ENCODE peak calls at places on chromosomes 7 and 10, in nine cellular contexts. C, Q, H, N, P, I, B, M and A are unnamed samples.

GRCh38 chr10:49741108-49741995 is 20.8 kb downstream of the OGDHL start:
- DNase-seq in B (no peak), N (no peak), M (no peak), I (no peak), C (no peak), Q (no peak), P (no peak), H (no peak), A (no peak)

GRCh38 chr10:88122145-88122544 is 258.7 kb downstream of the PTEN start:
- DNase-seq in C (no peak), B (no peak), P (no peak), N (no peak), I (no peak), H (no peak), Q (no peak), M (no peak), A (no peak)

GRCh38 chr7:36266201-36266600 is 113.1 kb downstream of the EEPD1 start:
- DNase-seq in M (no peak), P (no peak), N (no peak), H (no peak), C (no peak), Q (no peak), B (no peak), I (no peak), A (no peak)

GRCh38 chr7:5689118-5689517 is 92.3 kb downstream of the RNF216 start:
- DNase-seq in M (no peak), P (no peak), N (peak), C (no peak), H (no peak), I (peak), B (no peak), Q (no peak), A (no peak)

GRCh38 chr7:67791918-67792317 is 795.3 kb downstream of the TYW1 start:
- DNase-seq in B (no peak), N (no peak), P (no peak), I (no peak), H (no peak), M (no peak), C (no peak), Q (no peak), A (no peak)

GRCh38 chr7:106071356-106071998 is 40.6 kb downstream of the SYPL1 start:
- DNase-seq in I (peak), B (peak), Q (no peak), N (no peak), M (no peak), P (no peak), C (no peak), H (no peak), A (no peak)

GRCh38 chr10:61662794-61663259 is at the start of gene CABCOCO1:
- DNase-seq in I (no peak), C (peak), Q (no peak), H (peak), M (peak), N (peak), P (peak), B (peak), A (peak)

GRCh38 chr10:78656397-78656796 is 412.4 kb upstream of the ZMIZ1 start:
- DNase-seq in C (peak), Q (no peak), M (no peak), I (no peak), N (no peak), B (no peak), H (no peak), P (no peak), A (no peak)

GRCh38 chr7:91894781-91895480 is 14.4 kb upstream of the MTERF1 start:
- DNase-seq in I (no peak), P (no peak), Q (no peak), M (no peak), B (no peak), C (no peak), N (no peak), H (no peak), A (no peak)

GRCh38 chr7:90594791-90595317 is 1.3 kb upstream of the CDK14 start:
- DNase-seq in H (no peak), C (peak), Q (no peak), I (no peak), N (peak), P (peak), M (peak), B (peak), A (peak)

GRCh38 chr7:140653319-140654108 is 12.9 kb upstream of the DENND2A start:
- DNase-seq in C (peak), Q (peak), N (peak), M (peak), I (no peak), H (peak), P (no peak), B (peak), A (no peak)

GRCh38 chr7:17136156-17136555 is 162.3 kb upstream of the AHR start:
- DNase-seq in M (no peak), Q (no peak), I (no peak), H (no peak), N (no peak), B (no peak), P (no peak), C (no peak), A (no peak)

DNA sequence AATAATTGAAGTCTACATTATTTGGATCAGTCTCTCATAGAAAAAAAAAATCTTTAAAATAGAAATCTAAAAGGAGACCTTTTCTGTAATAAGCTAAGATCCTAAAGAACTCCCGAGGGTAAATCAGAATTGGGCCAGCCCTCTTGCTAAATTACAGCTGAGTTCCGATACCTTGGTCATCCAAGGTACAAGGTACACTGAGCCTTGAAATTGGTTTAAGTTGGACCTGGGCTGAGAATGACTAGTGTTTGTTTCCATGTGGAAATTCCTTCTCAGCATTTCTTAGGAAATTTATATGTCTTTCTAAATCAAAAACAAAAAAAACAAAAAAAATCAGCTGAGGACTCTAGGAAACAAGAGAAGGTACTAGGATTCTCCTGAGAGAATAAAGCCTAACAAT is 64.9 kb downstream of the DNMBP start:
- DNase-seq in P (no peak), N (no peak), H (no peak), C (no peak), B (no peak), Q (no peak), I (no peak), M (no peak), A (no peak)
- H3K27ac ChIP-seq in P (no peak), N (no peak), H (no peak), C (no peak), B (no peak), Q (no peak), I (no peak), M (no peak), A (no peak)

DNA sequence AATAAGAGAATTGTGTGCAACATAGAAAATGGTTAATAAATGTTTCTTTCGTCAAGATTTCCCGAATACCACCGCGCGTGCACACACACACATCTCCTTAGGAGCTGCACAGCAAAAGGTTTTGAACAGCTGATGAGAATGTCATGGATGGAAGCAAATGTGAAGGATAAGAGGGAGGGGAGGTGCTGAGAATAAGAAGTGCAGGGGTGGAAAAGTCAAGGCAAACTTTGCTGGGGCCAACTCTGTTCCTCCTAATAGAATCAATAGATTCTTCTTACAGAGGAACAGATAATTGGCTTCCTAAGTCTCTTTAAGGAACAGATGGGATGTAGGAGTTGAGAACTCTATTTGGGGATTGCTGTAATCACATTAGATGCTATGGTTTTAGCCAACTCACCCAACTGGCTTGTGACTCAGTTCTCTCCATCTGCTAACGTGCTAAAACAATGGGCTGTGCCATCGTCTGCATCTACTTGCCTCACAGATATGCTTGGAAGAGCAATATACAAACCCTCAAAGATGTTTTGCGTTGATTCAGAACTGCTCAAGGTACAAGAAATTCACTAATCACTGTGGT is 408.2 kb upstream of the CELF2 start:
- DNase-seq in P (no peak), Q (no peak), B (no peak), N (no peak), M (no peak), I (no peak), H (no peak), C (no peak), A (no peak)
- H3K27ac ChIP-seq in P (no peak), Q (no peak), B (no peak), N (no peak), M (no peak), I (no peak), H (no peak), C (no peak), A (no peak)

DNA sequence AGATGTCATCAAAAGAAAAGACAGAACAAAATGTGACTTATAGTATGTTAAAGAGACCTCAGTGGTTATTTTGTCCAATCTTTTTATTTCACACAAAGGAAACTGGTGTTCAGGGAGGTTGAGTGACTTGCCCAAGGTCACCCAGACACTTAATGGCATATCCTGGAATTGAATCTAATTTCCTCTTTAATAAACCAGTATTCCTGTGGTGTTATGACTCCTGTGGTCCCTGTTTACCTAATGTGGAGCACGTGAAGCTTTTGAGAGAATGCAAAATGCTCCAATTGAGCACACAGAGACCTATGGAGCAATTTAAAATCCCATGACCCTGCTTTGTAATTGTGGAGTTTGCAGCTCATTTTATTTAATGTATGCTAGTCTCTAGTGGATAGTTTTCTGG is 251.9 kb downstream of the REEP3 start:
- DNase-seq in Q (no peak), I (no peak), N (no peak), B (no peak), P (no peak), H (no peak), M (no peak), C (no peak), A (no peak)
- H3K27ac ChIP-seq in Q (no peak), I (no peak), N (no peak), B (no peak), P (no peak), H (no peak), M (no peak), C (no peak), A (no peak)

GRCh38 chr7:139232893-139233292 is 1.9 kb downstream of the UBN2 start:
- DNase-seq in Q (peak), N (no peak), C (no peak), B (no peak), M (no peak), I (no peak), P (no peak), H (no peak), A (no peak)
- H3K27ac ChIP-seq in Q (no peak), N (no peak), C (no peak), B (no peak), M (no peak), I (no peak), P (no peak), H (no peak), A (no peak)

DNA sequence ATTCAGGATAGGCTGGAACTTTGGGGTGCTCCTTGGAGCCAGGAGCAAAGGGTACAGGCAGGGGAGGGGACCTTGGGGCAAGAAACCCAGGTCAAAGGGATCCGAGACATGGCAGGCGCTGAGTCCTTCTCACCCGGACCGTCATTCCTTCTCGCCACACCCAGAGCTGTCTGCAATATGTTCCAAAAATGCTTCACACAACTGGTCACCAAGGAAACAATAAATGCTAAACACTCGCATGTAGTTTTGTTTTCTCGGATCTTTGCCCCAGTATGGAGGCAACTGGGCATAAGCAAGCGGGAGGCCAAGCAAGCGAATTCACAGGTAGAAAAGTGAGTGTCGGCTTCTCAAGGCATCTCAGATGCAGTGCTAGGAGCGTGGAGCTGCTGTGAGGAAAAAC is 80.8 kb downstream of the PIP4K2A start:
- DNase-seq in P (no peak), I (no peak), C (no peak), H (no peak), N (no peak), B (no peak), M (no peak), Q (no peak), A (no peak)
- H3K27ac ChIP-seq in P (peak), I (peak), C (no peak), H (no peak), N (no peak), B (no peak), M (peak), Q (no peak), A (no peak)

GRCh38 chr10:26238378-26238777 is 21.8 kb downstream of the GAD2 start:
- DNase-seq in Q (no peak), H (no peak), C (no peak), P (no peak), M (no peak), B (no peak), I (no peak), N (no peak), A (no peak)
- H3K27ac ChIP-seq in Q (no peak), H (no peak), C (no peak), P (no peak), M (no peak), B (no peak), I (no peak), N (no peak), A (no peak)

GRCh38 chr10:125009580-125010235 is 67.8 kb downstream of the ZRANB1 start:
- DNase-seq in N (peak), Q (no peak), B (no peak), C (no peak), I (no peak), H (no peak), P (no peak), M (peak), A (peak)
- H3K27ac ChIP-seq in N (peak), Q (no peak), B (no peak), C (peak), I (no peak), H (peak), P (peak), M (no peak), A (no peak)

DNA sequence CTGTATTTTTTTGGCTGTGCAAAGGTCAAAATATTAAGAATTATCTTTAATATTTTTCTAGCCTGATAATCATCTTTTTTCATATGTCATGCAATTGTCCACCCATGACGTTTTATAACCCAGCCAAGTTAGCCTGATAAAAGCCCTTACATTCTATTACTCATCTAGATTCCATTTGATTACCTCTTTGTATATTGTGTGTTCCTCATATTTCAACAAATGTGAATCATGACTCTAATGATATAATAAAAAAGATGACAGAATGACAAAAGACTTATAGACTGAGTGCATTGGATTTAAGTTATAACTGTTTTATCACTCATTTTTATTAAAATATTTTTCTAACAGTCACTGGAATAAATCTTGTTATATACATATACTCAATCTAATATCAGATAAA is 1560.0 kb upstream of the LRRTM3 start:
- DNase-seq in N (no peak), Q (no peak), M (no peak), C (no peak), B (no peak), P (no peak), I (no peak), H (no peak), A (no peak)
- H3K27ac ChIP-seq in N (no peak), Q (no peak), M (no peak), C (no peak), B (no peak), P (no peak), I (no peak), H (no peak), A (no peak)

GRCh38 chr7:148078126-148078525 is 512.4 kb upstream of the C7orf33 start:
- DNase-seq in N (no peak), B (no peak), Q (no peak), I (no peak), P (no peak), M (no peak), H (no peak), C (no peak), A (no peak)
- H3K27ac ChIP-seq in N (no peak), B (no peak), Q (no peak), I (no peak), P (no peak), M (no peak), H (no peak), C (no peak), A (no peak)

DNA sequence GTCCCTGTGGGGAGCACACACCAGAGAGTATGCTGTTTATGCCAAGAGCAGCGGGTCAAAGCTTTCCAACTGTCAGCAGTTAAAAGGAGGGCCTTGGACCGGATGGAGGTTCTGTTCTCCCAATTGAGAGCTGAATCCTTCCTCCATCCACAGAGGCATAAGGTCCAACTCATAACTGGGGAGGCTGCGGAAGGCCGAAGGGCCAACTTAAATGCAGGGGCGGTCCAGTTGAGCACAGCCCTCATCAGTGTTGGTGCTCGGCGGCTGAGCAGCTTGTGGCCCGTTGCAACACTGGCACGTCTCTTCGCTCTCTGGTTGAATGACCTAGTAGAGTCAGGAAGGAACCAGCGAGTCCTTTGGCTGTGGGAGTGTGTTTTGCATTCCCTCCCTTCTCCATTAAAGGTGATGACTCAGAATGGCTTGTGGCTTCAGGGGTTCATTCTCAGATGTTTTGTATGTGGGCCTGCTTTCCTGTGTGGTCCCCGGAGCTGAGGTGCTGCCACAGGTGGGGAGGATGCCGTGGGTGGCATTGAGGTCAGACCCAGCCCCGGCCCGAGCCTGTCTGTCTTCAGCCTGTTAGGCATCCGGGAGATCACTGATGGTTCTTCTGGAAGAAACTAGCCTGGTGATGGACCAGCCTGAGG is 44.8 kb upstream of the DMBT1 start:
- DNase-seq in B (no peak), M (peak), N (no peak), Q (no peak), C (no peak), I (peak), H (no peak), P (no peak), A (peak)
- H3K27ac ChIP-seq in B (no peak), M (peak), N (no peak), Q (no peak), C (no peak), I (no peak), H (no peak), P (peak), A (peak)